ENCODE peak calls at places on chromosomes 2 and 18, in six cellular contexts. B is thyroid gland, R is A549, A is sigmoid colon, X is K562, W is ovary. D is an unnamed sample.

GRCh38 chr18:50614838-50615237 is 55.0 kb downstream of the MAPK4 start:
- DNase-seq in A (no peak), R (peak), W (no peak), X (no peak), B (peak), D (peak)

GRCh38 chr2:98823196-98824166 is 92.5 kb upstream of the MGAT4A start:
- DNase-seq in W (no peak), X (no peak), A (no peak), B (peak), R (no peak), D (no peak)

GRCh38 chr2:10239561-10239967 is 63.1 kb upstream of the HPCAL1 start:
- DNase-seq in A (peak), X (peak), B (no peak), W (no peak), R (no peak), D (no peak)

GRCh38 chr2:102581911-102582310 is 37.4 kb upstream of the SLC9A2 start:
- DNase-seq in W (no peak), B (no peak), R (no peak), X (no peak), A (no peak), D (no peak)

GRCh38 chr2:37563375-37564011 is 107.9 kb downstream of the CDC42EP3 start:
- DNase-seq in A (no peak), W (no peak), X (no peak), R (no peak), B (no peak), D (no peak)

GRCh38 chr2:23487735-23488492 is 102.9 kb downstream of the KLHL29 start:
- DNase-seq in B (no peak), R (no peak), A (no peak), X (no peak), W (no peak), D (no peak)

GRCh38 chr2:183125659-183126341 is 1.6 kb downstream of the NUP35 start:
- DNase-seq in R (no peak), A (no peak), X (no peak), W (no peak), B (no peak), D (no peak)

GRCh38 chr2:88066543-88066942 is 1.1 kb upstream of the SMYD1 start:
- DNase-seq in W (no peak), B (no peak), R (no peak), X (no peak), A (no peak), D (no peak)

DNA sequence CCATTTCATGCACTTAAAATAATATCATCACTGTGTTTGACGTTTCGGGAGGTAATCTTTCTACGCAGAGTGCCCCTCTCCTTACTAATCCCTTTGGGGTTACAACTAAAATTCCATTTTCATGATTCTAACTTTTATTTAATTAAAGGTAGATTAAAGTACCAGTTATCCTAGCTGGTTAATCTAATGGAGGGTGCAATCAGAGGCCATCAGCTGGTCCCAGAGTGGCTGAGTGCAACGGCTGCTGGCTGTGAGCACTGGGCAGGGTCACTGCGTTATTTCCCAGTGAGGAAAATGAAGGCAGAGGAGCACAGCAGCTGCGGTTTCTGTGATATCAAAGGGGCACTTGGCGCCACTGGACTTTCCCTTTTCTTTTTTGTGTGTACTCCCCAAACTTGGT is 12.1 kb downstream of the SCYGR4 start:
- DNase-seq in B (no peak), R (no peak), W (no peak), X (no peak), A (no peak), D (no peak)
- TF ChIP-seq CTCF in B (no peak), R (no peak), W (no peak), X (no peak), A (no peak), D (no peak)

DNA sequence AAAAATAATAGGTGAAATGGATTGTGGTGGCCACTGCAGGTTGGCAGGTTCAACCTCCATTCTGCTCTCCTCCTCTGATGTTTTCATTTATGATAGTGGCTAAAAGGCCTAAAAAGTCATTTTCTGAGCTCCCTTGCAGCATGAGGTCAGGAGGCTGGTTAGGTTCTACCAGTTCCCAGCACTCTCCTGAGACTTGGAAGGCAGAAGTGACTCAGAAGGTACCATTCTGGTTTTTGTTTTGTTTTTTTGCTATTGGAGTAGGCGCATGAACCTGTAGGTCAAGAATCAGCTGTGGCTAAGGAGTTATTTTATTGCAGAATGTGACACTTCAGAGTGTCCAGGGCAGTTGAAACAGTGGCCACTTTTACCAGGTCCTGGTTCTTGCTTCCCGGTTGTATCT is 181.9 kb downstream of the CCDC102B start:
- DNase-seq in A (no peak), X (no peak), W (no peak), B (no peak), R (no peak), D (no peak)
- H3K4me3 ChIP-seq in A (no peak), X (no peak), W (no peak), B (no peak), R (no peak), D (no peak)

GRCh38 chr2:8626572-8626971 is 55.3 kb upstream of the ID2 start:
- DNase-seq in A (no peak), X (peak), B (no peak), R (no peak), W (no peak), D (no peak)

GRCh38 chr2:8628179-8628869 is 53.5 kb upstream of the ID2 start:
- DNase-seq in R (peak), X (peak), W (no peak), B (peak), A (no peak), D (no peak)

GRCh38 chr2:8627692-8628085 is 54.2 kb upstream of the ID2 start:
- DNase-seq in B (no peak), A (no peak), R (peak), X (peak), W (no peak), D (peak)

GRCh38 chr2:8625399-8626283 is 56.2 kb upstream of the ID2 start:
- DNase-seq in W (no peak), B (no peak), A (no peak), R (peak), X (no peak), D (peak)

GRCh38 chr2:8627019-8627691 is 54.7 kb upstream of the ID2 start:
- DNase-seq in R (peak), B (no peak), W (no peak), X (no peak), A (no peak), D (no peak)
- TF ChIP-seq POLR2A in R (no peak), B (no peak), W (no peak), X (no peak), A (peak), D (no peak)

DNA sequence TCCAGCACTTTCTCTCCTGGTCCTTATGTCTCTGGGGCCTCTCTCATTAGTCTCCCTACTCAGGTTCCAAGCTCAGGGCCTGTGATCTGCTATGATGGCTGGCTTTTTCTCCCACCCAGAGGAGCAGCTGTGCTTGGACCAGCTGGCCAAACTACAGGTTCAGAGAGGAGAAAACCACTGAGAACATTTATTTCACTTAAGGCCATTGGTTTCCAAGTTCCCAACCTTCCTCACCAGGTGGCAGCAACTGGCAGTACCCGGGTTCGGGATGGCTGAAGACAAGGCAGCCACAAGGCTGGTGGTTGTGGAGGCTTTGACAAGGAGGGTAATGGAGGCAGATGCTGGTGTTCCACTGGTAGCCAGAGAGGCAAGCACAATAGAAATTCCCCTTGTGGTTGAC is 29.9 kb upstream of the SELENOI start:
- DNase-seq in B (no peak), A (no peak), X (no peak), W (no peak), R (peak), D (no peak)
- TF ChIP-seq CTCF in B (no peak), A (no peak), X (peak), W (no peak), R (peak), D (no peak)

GRCh38 chr18:3218817-3219216 is 951 bp downstream of the MYOM1 start:
- DNase-seq in A (no peak), W (no peak), B (no peak), X (no peak), R (no peak), D (no peak)

GRCh38 chr18:3214855-3215637 is 4.7 kb downstream of the MYOM1 start:
- DNase-seq in A (no peak), B (no peak), R (no peak), X (no peak), W (no peak), D (no peak)

GRCh38 chr18:3216987-3217386 is 2.8 kb downstream of the MYOM1 start:
- DNase-seq in R (no peak), B (no peak), A (no peak), W (no peak), X (no peak), D (no peak)

GRCh38 chr18:3219621-3220335 is at the start of gene MYOM1:
- DNase-seq in A (no peak), X (no peak), W (no peak), R (no peak), B (no peak), D (no peak)

DNA sequence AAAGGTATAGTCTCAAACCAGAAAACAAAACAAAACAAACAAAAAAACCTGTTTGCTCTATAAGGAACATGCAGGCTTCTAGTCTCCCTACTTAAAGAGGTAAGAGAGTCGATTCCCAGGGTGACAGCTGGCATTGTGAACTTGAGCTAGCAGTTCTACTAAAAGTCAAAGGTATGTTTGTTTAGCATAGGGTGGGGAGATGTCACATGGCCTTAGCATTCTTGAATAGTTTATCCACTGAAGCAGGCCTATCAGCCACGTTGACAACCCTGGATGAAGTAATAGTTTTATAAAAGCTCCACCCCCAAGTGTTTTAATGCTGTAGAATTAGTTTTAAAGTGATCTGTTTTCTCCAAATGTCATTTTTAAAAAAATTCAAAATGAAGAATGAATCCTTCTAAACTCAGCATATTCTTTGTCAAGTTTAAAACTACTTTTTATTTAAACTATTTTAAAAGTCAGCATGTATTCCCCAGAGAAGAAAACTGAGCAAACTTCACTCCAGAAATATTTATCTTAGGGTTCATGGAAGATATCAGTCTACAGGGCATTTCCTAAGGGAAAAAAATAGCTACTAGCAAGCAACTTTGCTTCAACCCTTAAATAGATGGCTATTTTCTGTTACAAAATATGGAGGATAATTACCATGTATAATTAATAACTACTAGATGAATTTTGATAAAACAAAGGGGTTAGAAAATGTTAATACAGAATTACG is 1.7 kb downstream of the MYOM1 start:
- DNase-seq in R (peak), A (no peak), X (peak), W (no peak), B (no peak), D (no peak)
- H3K4me3 ChIP-seq in R (no peak), A (peak), X (no peak), W (no peak), B (no peak), D (peak)